ENCODE peak calls at places on chromosomes 12 and 14, in four cellular contexts. S is mesenchymal stem cell, W is H9, D is IMR-90. M is an unnamed sample.

GRCh38 chr12:26292596-26292995 is 97.2 kb downstream of the SSPN start:
- DNase-seq in S (no peak), D (no peak), W (no peak), M (no peak)

GRCh38 chr14:54737132-54737711 is 165.4 kb downstream of the GCH1 start:
- DNase-seq in S (peak; percentile 76), W (no peak), D (peak; percentile 82), M (peak; percentile 52)

GRCh38 chr12:117119592-117120198 is 20.5 kb upstream of the TESC start:
- DNase-seq in W (peak; percentile 81), S (peak; percentile 19), D (no peak), M (peak; percentile 61)

GRCh38 chr12:449203-449602 is 10.5 kb upstream of the B4GALNT3 start:
- DNase-seq in D (no peak), S (no peak), W (peak; percentile 10), M (no peak)

GRCh38 chr14:36676236-36676635 is 14.6 kb downstream of the PAX9 start:
- DNase-seq in S (no peak), D (no peak), W (peak; percentile 54), M (no peak)

GRCh38 chr14:65440230-65440629 is 27.7 kb downstream of the FUT8 start:
- DNase-seq in D (no peak), W (no peak), S (no peak), M (no peak)

GRCh38 chr12:26121323-26121740 is 3.5 kb downstream of the BHLHE41 start:
- DNase-seq in D (no peak), W (no peak), S (no peak), M (no peak)

GRCh38 chr12:104220931-104221330 is 5.4 kb downstream of the TXNRD1 start:
- DNase-seq in D (no peak), W (no peak), S (no peak), M (no peak)

GRCh38 chr12:108185002-108185401 is 55.9 kb downstream of the WSCD2 start:
- DNase-seq in W (no peak), S (no peak), D (no peak), M (no peak)

GRCh38 chr14:69620981-69621380 is 9.6 kb downstream of the SUSD6 start:
- DNase-seq in W (no peak), S (no peak), D (no peak), M (no peak)

GRCh38 chr12:52239767-52240166 is 6.7 kb downstream of the KRT7 start:
- DNase-seq in D (no peak), W (no peak), S (no peak), M (no peak)

GRCh38 chr12:64893961-64894360 is 69.5 kb downstream of the TBC1D30 start:
- DNase-seq in D (peak; percentile 88), W (no peak), S (peak; percentile 42), M (no peak)

GRCh38 chr12:108578813-108579212 is 16.4 kb downstream of the ISCU start:
- DNase-seq in D (no peak), W (no peak), S (no peak), M (no peak)

GRCh38 chr12:115245005-115245404 is 561.0 kb upstream of the TBX3 start:
- DNase-seq in D (no peak), W (no peak), S (no peak), M (no peak)

GRCh38 chr12:42742691-42743090 is 153.1 kb upstream of the PRICKLE1 start:
- DNase-seq in D (no peak), S (peak; percentile 14), W (no peak), M (no peak)

GRCh38 chr12:127284870-127285431 is 982.0 kb upstream of the TMEM132C start:
- DNase-seq in S (peak; percentile 2), W (no peak), D (peak; percentile 81), M (no peak)

GRCh38 chr12:67517181-67517887 is 131.2 kb upstream of the DYRK2 start:
- DNase-seq in D (no peak), W (no peak), S (no peak), M (no peak)

GRCh38 chr14:65689070-65689469 is 276.5 kb downstream of the FUT8 start:
- DNase-seq in D (no peak), S (no peak), W (no peak), M (no peak)

GRCh38 chr12:14982986-14983385 is 10.1 kb downstream of the PDE6H start:
- DNase-seq in D (no peak), W (no peak), S (no peak), M (no peak)

GRCh38 chr14:36383674-36384421 is 63.4 kb upstream of the MBIP start:
- DNase-seq in S (peak; percentile 13), D (no peak), W (no peak), M (peak; percentile 36)

GRCh38 chr14:55270832-55271571 is at the start of gene FBXO34:
- DNase-seq in S (peak; percentile 97), W (peak; percentile 97), D (peak; percentile 94), M (peak; percentile 98)

GRCh38 chr12:66241061-66242043 is 52.3 kb downstream of the IRAK3 start:
- DNase-seq in D (peak; percentile 83), W (no peak), S (peak; percentile 75), M (peak; percentile 22)

GRCh38 chr12:123890536-123890902 is 82.1 kb downstream of the CCDC92 start:
- DNase-seq in S (no peak), W (no peak), D (no peak), M (no peak)

GRCh38 chr12:110744176-110744575 is 1.5 kb upstream of the PPP1CC start:
- DNase-seq in D (peak; percentile 41), S (no peak), W (no peak), M (no peak)

GRCh38 chr14:36091096-36091495 is 85.4 kb downstream of the PTCSC3 start:
- DNase-seq in S (peak; percentile 98), W (no peak), D (peak; percentile 93), M (no peak)

GRCh38 chr14:35365130-35366047 is 39.2 kb downstream of the NFKBIA start:
- DNase-seq in S (peak; percentile 95), D (peak; percentile 92), W (no peak), M (peak; percentile 87)

GRCh38 chr12:18243238-18243637 is 18.1 kb upstream of the PIK3C2G start:
- DNase-seq in W (no peak), D (no peak), S (no peak), M (no peak)

GRCh38 chr12:111445311-111446043 is 39.8 kb downstream of the SH2B3 start:
- DNase-seq in W (no peak), D (no peak), S (peak; percentile 70), M (no peak)

GRCh38 chr12:97752129-97752528 is 289.5 kb downstream of the RMST start:
- DNase-seq in W (no peak), S (no peak), D (no peak), M (no peak)

GRCh38 chr14:61621444-61621843 is 73.9 kb upstream of the HIF1A start:
- DNase-seq in S (no peak), W (no peak), D (no peak), M (no peak)

GRCh38 chr12:57964421-57964820 is 23.1 kb downstream of the ATP23 start:
- DNase-seq in W (no peak), D (no peak), S (no peak), M (no peak)
- H3K23ac ChIP-seq in W (no peak overlapping the region), D (no peak overlapping the region), S (no peak overlapping the region), M (no peak overlapping the region)

GRCh38 chr14:31241450-31242114 is 34.0 kb upstream of the HECTD1 start:
- DNase-seq in S (peak; percentile 17), D (no peak), W (no peak), M (no peak)

GRCh38 chr14:31244626-31245025 is 37.0 kb upstream of the HECTD1 start:
- DNase-seq in D (no peak), S (no peak), W (no peak), M (no peak)

GRCh38 chr14:31243860-31244259 is 36.3 kb upstream of the HECTD1 start:
- DNase-seq in W (peak; percentile 59), D (no peak), S (no peak), M (peak; percentile 69)

GRCh38 chr14:31239673-31240072 is 32.1 kb upstream of the HECTD1 start:
- DNase-seq in S (no peak), W (no peak), D (no peak), M (no peak)
- H3K4me2 ChIP-seq in S (no peak overlapping the region), W (no peak overlapping the region), D (no peak overlapping the region), M (no peak overlapping the region)

GRCh38 chr12:130668286-130669204 is 47.6 kb downstream of the RIMBP2 start:
- DNase-seq in W (no peak), D (no peak), S (no peak), M (no peak)
- H3K23ac ChIP-seq in W (no peak overlapping the region), D (no peak overlapping the region), S (no peak overlapping the region), M (no peak overlapping the region)

GRCh38 chr14:32622742-32623141 is 293.6 kb downstream of the AKAP6 start:
- DNase-seq in W (no peak), S (no peak), D (no peak), M (no peak)
- H3K4me2 ChIP-seq in W (no peak overlapping the region), S (no peak overlapping the region), D (no peak overlapping the region), M (no peak overlapping the region)